ENCODE peak calls at places on chromosome 4, in four cellular contexts. Q is astrocyte of the spinal cord, S is K562, B is heart right ventricle. U is an unnamed sample.

GRCh38 chr4:158189409-158189808 is 16.6 kb upstream of the GASK1B start:
- DNase-seq in B (no peak), Q (no peak), S (no peak), U (no peak)

GRCh38 chr4:1383728-1384591 is 22.3 kb downstream of the NKX1-1 start:
- DNase-seq in B (peak; percentile 4), Q (no peak), S (no peak), U (no peak)

GRCh38 chr4:158793021-158793420 is 24.2 kb downstream of the FNIP2 start:
- DNase-seq in Q (no peak), S (no peak), B (no peak), U (no peak)

GRCh38 chr4:3836041-3836801 is 70.0 kb downstream of the ADRA2C start:
- DNase-seq in Q (no peak), S (no peak), B (no peak), U (no peak)

GRCh38 chr4:181235361-181235760 is 1007.8 kb upstream of the TENM3 start:
- DNase-seq in S (no peak), B (no peak), Q (no peak), U (no peak)

GRCh38 chr4:81369898-81370297 is 101.8 kb downstream of the RASGEF1B start:
- DNase-seq in B (no peak), S (no peak), Q (no peak), U (no peak)

GRCh38 chr4:53015681-53016080 is 153.6 kb downstream of the RASL11B start:
- DNase-seq in S (peak; percentile 25), B (no peak), Q (peak; percentile 77), U (no peak)

GRCh38 chr4:150962245-150962644 is 52.8 kb downstream of the LRBA start:
- DNase-seq in Q (no peak), B (no peak), S (no peak), U (no peak)

DNA sequence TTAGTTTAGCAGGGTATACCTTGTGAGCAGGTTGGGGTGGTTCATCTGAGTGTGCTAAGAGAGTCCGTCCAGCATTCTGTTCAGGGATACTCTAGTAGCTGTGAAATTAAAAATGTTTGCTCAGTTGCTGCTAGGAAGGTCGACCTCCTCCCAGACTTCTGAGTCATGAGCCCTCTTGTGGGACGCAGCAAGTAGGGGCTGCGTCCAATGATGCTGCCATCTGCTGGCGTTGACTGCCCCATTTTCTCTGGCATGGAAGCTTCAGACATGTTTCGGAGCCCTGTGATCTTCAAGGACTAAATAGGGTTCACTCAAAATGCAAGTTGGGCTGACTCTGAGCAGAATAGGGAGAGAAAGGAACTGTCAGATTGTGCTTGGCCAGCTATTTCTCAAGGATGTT is 201.0 kb upstream of the ARSJ start:
- DNase-seq in B (peak; percentile 17), S (no peak), Q (peak; percentile 91), U (peak; percentile 11)
- H3K4me3 ChIP-seq in B (no peak overlapping the region), S (no peak overlapping the region), Q (no peak overlapping the region), U (no peak overlapping the region)

DNA sequence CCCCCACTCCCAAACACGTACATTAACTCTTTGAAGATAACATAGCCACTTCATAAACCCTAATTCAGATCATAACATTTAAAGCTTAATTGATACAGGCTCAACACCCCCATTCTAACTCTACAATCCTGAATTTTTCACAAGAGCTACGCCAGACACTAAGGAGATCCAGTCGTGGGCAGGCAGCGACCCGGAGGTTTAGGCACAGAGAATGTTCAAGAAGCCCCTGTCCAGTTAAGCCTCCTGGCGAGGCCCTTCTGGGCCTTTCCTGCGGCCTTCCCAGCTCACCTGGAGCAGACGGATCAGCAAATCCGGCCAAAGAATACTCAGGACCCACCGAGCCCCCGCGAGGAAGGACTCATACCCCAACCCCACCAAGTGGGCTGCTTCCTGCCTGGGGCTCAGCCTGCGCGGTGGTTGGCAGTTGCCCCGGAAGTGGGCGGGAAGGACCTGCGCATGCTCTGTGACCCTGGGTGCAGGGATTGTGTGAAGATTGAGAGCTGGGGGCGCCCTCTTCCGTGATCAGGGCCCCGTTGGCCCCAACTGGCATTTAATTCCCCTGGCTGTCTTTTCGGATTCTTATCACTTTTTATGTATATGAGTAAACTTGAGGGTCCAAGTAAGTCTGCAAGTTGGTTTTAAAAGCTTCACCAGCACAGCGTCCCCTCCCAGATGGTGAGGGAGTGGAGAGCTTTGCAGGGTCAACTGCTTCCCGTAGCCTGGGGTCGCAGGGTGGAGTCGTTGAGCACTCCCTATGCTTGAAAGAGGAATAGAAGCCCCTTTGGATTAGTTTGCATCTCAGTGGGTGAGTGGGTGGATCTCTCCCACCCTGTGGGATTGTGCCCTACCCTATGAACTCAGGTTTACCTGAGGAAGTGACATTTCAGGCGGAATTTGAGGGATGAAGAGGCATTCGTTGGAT is at the start of gene TRIM61:
- DNase-seq in S (peak; percentile 18), B (peak; percentile 75), Q (no peak), U (peak; percentile 18)
- H3K4me3 ChIP-seq in S (peak within 1 kb of the TSS; percentile 28), B (peak within 1 kb of the TSS; percentile 55), Q (peak within 1 kb of the TSS; percentile 51), U (peak within 1 kb of the TSS; percentile 67)

GRCh38 chr4:142700521-142700920 is 145.6 kb downstream of the INPP4B start:
- DNase-seq in B (no peak), Q (no peak), S (no peak), U (peak; percentile 67)
- H3K4me3 ChIP-seq in B (no peak overlapping the region), Q (no peak overlapping the region), S (no peak overlapping the region), U (no peak overlapping the region)

GRCh38 chr4:139278956-139279722 is 886 bp downstream of the MGARP start:
- DNase-seq in S (no peak), B (no peak), Q (peak; percentile 15), U (no peak)
- H3K4me3 ChIP-seq in S (no peak overlapping the region), B (peak overlapping the region; percentile 36), Q (peak overlapping the region; percentile 53), U (peak overlapping the region; percentile 45)

GRCh38 chr4:152959080-152959479 is 23.0 kb downstream of the FHDC1 start:
- DNase-seq in S (no peak), Q (no peak), B (no peak), U (no peak)

GRCh38 chr4:152957437-152958185 is 21.5 kb downstream of the FHDC1 start:
- DNase-seq in B (peak; percentile 64), S (peak; percentile 47), Q (no peak), U (no peak)

GRCh38 chr4:152956167-152956566 is 20.0 kb downstream of the FHDC1 start:
- DNase-seq in B (no peak), Q (no peak), S (no peak), U (no peak)

GRCh38 chr4:152953514-152953913 is 17.4 kb downstream of the FHDC1 start:
- DNase-seq in B (no peak), Q (no peak), S (no peak), U (no peak)

GRCh38 chr4:152956650-152957436 is 20.7 kb downstream of the FHDC1 start:
- DNase-seq in Q (peak; percentile 66), B (no peak), S (peak; percentile 50), U (no peak)
- H3K4me3 ChIP-seq in Q (no peak overlapping the region), B (no peak overlapping the region), S (no peak overlapping the region), U (no peak overlapping the region)

GRCh38 chr4:88456757-88457306 is at the start of gene HERC5:
- DNase-seq in Q (peak; percentile 88), B (peak; percentile 91), S (peak; percentile 29), U (peak; percentile 90)
- H3K4me3 ChIP-seq in Q (peak within 1 kb of the TSS; percentile 56), B (peak within 1 kb of the TSS; percentile 64), S (no peak within 1 kb of the TSS), U (peak within 1 kb of the TSS; percentile 100)

DNA sequence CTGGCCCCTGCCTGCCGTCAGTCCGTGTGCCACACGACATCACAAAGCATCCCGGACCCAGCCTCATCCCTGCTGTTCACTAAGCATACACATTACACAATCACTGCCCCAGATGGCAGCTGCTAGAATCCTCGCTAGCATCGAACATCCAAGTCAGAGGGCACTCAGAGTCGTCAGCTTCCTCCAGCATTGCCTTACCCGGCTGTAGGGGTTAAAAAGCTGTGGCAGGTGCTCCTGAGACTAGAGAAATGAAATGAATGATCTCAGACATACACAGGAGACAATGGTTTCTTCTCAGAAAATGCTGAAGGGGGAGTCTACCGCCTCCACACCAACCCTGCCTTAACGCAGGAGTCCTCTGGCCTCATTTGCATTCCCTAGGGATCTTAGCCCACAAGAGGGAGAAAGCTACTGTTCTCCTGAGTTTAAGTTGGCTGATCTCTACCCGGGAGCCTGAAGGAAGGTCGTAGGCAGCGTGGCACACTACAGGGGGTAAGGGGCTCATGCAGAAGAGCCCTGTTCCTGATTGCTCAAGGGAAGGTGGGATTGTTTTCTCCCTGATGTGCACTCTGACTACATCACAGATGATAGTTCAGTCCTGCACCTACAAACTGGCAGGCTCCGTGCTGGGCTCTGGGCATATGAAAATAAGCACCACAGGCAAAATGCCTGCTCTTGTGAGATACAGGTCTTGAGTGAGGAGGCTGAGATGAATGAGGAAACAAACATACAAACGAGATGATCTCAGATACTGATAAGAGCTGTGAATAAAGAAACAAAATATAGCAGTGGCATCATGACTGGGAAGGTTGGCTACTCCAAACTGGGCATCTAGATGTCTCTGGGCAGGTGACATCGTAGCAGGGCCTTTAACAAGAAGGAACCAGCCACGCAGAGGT is 2.6 kb upstream of the KIAA0232 start:
- DNase-seq in Q (peak; percentile 15), S (no peak), B (no peak), U (no peak)
- H3K4me3 ChIP-seq in Q (no peak overlapping the region), S (no peak overlapping the region), B (no peak overlapping the region), U (no peak overlapping the region)

U was measured in naive thymus-derived CD4-positive, alpha-beta T cell.